ENCODE peak calls at places on chromosome 19, in five cellular contexts. One of them, this sample, is unnamed.

GRCh38 chr19:16908759-16909158 is 20.0 kb downstream of the F2RL3 start:
- DNase-seq in caudate nucleus: no peak
- DNase-seq in T-helper 17 cell: no peak
- DNase-seq in NCI-H187: no peak
- DNase-seq in cortex of kidney: no peak
- DNase-seq in this sample: no peak

GRCh38 chr19:56633021-56633420 is 9.9 kb upstream of the SMIM17 start:
- DNase-seq in NCI-H187: no peak
- DNase-seq in T-helper 17 cell: no peak
- DNase-seq in cortex of kidney: no peak
- DNase-seq in caudate nucleus: no peak
- DNase-seq in this sample: no peak

GRCh38 chr19:18741566-18742121 is 49.5 kb downstream of the COMP start:
- DNase-seq in caudate nucleus: no peak
- DNase-seq in cortex of kidney: no peak
- DNase-seq in NCI-H187: no peak
- DNase-seq in T-helper 17 cell: no peak
- DNase-seq in this sample: peak; percentile 81

GRCh38 chr19:45477713-45478453 is 10.1 kb downstream of the FOSB start:
- DNase-seq in cortex of kidney: no peak
- DNase-seq in NCI-H187: no peak
- DNase-seq in T-helper 17 cell: no peak
- DNase-seq in caudate nucleus: no peak
- DNase-seq in this sample: no peak

GRCh38 chr19:342801-343421 is 1.7 kb downstream of the MIER2 start:
- DNase-seq in T-helper 17 cell: no peak
- DNase-seq in cortex of kidney: no peak
- DNase-seq in caudate nucleus: no peak
- DNase-seq in NCI-H187: no peak
- DNase-seq in this sample: peak; percentile 97

GRCh38 chr19:38657633-38658222 is 10.3 kb downstream of the ACTN4 start:
- DNase-seq in T-helper 17 cell: peak; percentile 36
- DNase-seq in NCI-H187: no peak
- DNase-seq in caudate nucleus: no peak
- DNase-seq in cortex of kidney: no peak
- DNase-seq in this sample: no peak

GRCh38 chr19:47305309-47305751 is 4.3 kb upstream of the C5AR1 start:
- DNase-seq in NCI-H187: no peak
- DNase-seq in caudate nucleus: no peak
- DNase-seq in cortex of kidney: no peak
- DNase-seq in T-helper 17 cell: peak; percentile 41
- DNase-seq in this sample: peak; percentile 71

GRCh38 chr19:52200044-52200443 is 10.2 kb downstream of the PPP2R1A start:
- DNase-seq in NCI-H187: no peak
- DNase-seq in caudate nucleus: peak; percentile 3
- DNase-seq in cortex of kidney: no peak
- DNase-seq in T-helper 17 cell: no peak
- DNase-seq in this sample: peak; percentile 69

GRCh38 chr19:55305491-55305890 is 19.6 kb downstream of the TMEM150B start:
- DNase-seq in cortex of kidney: no peak
- DNase-seq in T-helper 17 cell: peak; percentile 29
- DNase-seq in NCI-H187: no peak
- DNase-seq in caudate nucleus: no peak
- DNase-seq in this sample: peak; percentile 58

GRCh38 chr19:403221-404036 is 5.5 kb downstream of the C2CD4C start:
- DNase-seq in NCI-H187: no peak
- DNase-seq in cortex of kidney: no peak
- DNase-seq in T-helper 17 cell: no peak
- DNase-seq in caudate nucleus: no peak
- DNase-seq in this sample: no peak

GRCh38 chr19:46306501-46306900 is 9.7 kb downstream of the HIF3A start:
- DNase-seq in cortex of kidney: no peak
- DNase-seq in T-helper 17 cell: no peak
- DNase-seq in caudate nucleus: no peak
- DNase-seq in NCI-H187: no peak
- DNase-seq in this sample: no peak

GRCh38 chr19:40147693-40148347 is 43.4 kb upstream of the MAP3K10 start:
- DNase-seq in NCI-H187: no peak
- DNase-seq in T-helper 17 cell: no peak
- DNase-seq in cortex of kidney: no peak
- DNase-seq in caudate nucleus: no peak
- DNase-seq in this sample: peak; percentile 14

GRCh38 chr19:6092329-6093286 is 17.7 kb downstream of the RFX2 start:
- DNase-seq in T-helper 17 cell: no peak
- DNase-seq in NCI-H187: peak; percentile 11
- DNase-seq in caudate nucleus: peak; percentile 37
- DNase-seq in cortex of kidney: no peak
- DNase-seq in this sample: peak; percentile 84

GRCh38 chr19:46696052-46696451 is 20.9 kb downstream of the PRKD2 start:
- DNase-seq in T-helper 17 cell: no peak
- DNase-seq in NCI-H187: no peak
- DNase-seq in cortex of kidney: no peak
- DNase-seq in caudate nucleus: no peak
- DNase-seq in this sample: no peak